ENCODE peak calls at places on chromosomes 13 and 19, in eight cellular contexts. Z is breast epithelium, K is ovary, W is testis, P is adrenal gland, H is IMR-90, T is GM12878, X is right lobe of liver. V is an unnamed sample. For H3K4me1, the result is how much of the 10 kb centered on the place peaks cover.

GRCh38 chr13:104847863-104848262 is 1687.6 kb downstream of the EFNB2 start:
- DNase-seq in Z (no peak), K (no peak), T (no peak), P (no peak), X (no peak), H (no peak), W (no peak), V (no peak)

GRCh38 chr13:67152123-67152522 is 78.0 kb downstream of the PCDH9 start:
- DNase-seq in T (no peak), X (no peak), W (no peak), H (no peak), Z (no peak), K (no peak), P (no peak), V (no peak)

GRCh38 chr13:41398494-41399190 is 58.7 kb upstream of the RGCC start:
- DNase-seq in H (no peak), T (no peak), W (no peak), K (no peak), X (no peak), P (no peak), Z (no peak), V (no peak)

GRCh38 chr19:48711106-48711662 is 8.3 kb downstream of the MAMSTR start:
- DNase-seq in Z (no peak), T (no peak), X (no peak), P (no peak), H (no peak), W (no peak), K (no peak), V (no peak)

GRCh38 chr13:20901668-20902437 is 693 bp downstream of the XPO4 start:
- DNase-seq in P (peak), K (peak), T (no peak), X (peak), Z (no peak), H (peak), W (peak), V (peak)

GRCh38 chr19:9966024-9966423 is 29.7 kb upstream of the OLFM2 start:
- DNase-seq in P (no peak), T (no peak), X (no peak), H (no peak), Z (no peak), K (no peak), W (no peak), V (no peak)

GRCh38 chr19:32387701-32388392 is 17.7 kb upstream of the DPY19L3 start:
- DNase-seq in W (no peak), P (no peak), K (no peak), T (no peak), X (no peak), H (peak), Z (no peak), V (no peak)

GRCh38 chr19:43784981-43785808 is 4.4 kb upstream of the KCNN4 start:
- DNase-seq in H (peak), K (no peak), T (no peak), W (peak), X (peak), Z (peak), P (peak), V (peak)

GRCh38 chr19:13983213-13983889 is 22.8 kb downstream of the RFX1 start:
- DNase-seq in T (no peak), P (no peak), H (no peak), W (no peak), Z (no peak), K (no peak), X (no peak), V (no peak)

GRCh38 chr19:53365899-53366493 is 491 bp downstream of the ZNF525 start:
- DNase-seq in W (no peak), X (no peak), Z (no peak), T (no peak), P (no peak), H (no peak), K (peak), V (no peak)

GRCh38 chr19:16210168-16210567 is 12.5 kb downstream of the AP1M1 start:
- DNase-seq in X (no peak), T (no peak), W (no peak), K (no peak), H (no peak), P (no peak), Z (no peak), V (no peak)

GRCh38 chr13:75812751-75813181 is 176.6 kb downstream of the LMO7 start:
- DNase-seq in Z (no peak), H (peak), K (no peak), P (peak), X (no peak), T (no peak), W (peak), V (no peak)

GRCh38 chr19:54469496-54469934 is 3.6 kb downstream of the CDC42EP5 start:
- DNase-seq in Z (no peak), H (no peak), X (no peak), K (peak), W (no peak), T (no peak), P (peak), V (no peak)

GRCh38 chr19:29514525-29515232 is 11.1 kb upstream of the VSTM2B start:
- DNase-seq in W (no peak), X (no peak), Z (no peak), T (no peak), H (no peak), K (no peak), P (no peak), V (no peak)

GRCh38 chr19:1275260-1275975 is at the start of gene FAM174C:
- DNase-seq in X (peak), K (peak), T (peak), H (peak), Z (peak), W (peak), P (peak), V (peak)

GRCh38 chr13:31793246-31793645 is 53.9 kb downstream of the RXFP2 start:
- DNase-seq in T (no peak), K (no peak), H (peak), X (no peak), P (no peak), W (no peak), Z (no peak), V (no peak)

GRCh38 chr13:40494513-40494912 is 171.9 kb downstream of the FOXO1 start:
- DNase-seq in H (no peak), K (no peak), Z (no peak), X (no peak), W (no peak), P (no peak), T (no peak), V (no peak)

GRCh38 chr19:33446918-33447293 is 73.4 kb downstream of the CEBPG start:
- DNase-seq in K (no peak), Z (no peak), P (no peak), X (peak), W (no peak), H (no peak), T (no peak), V (no peak)

GRCh38 chr19:31444931-31445330 is 95.7 kb upstream of the TSHZ3 start:
- DNase-seq in H (no peak), Z (no peak), P (no peak), X (no peak), T (no peak), K (no peak), W (no peak), V (no peak)

GRCh38 chr19:16207490-16208025 is 9.8 kb downstream of the AP1M1 start:
- DNase-seq in Z (no peak), X (no peak), P (no peak), K (no peak), W (no peak), T (no peak), H (no peak), V (no peak)

GRCh38 chr13:20127263-20127562 is 33.6 kb downstream of the GJA3 start:
- DNase-seq in X (no peak), K (no peak), H (no peak), W (no peak), P (no peak), Z (no peak), T (no peak), V (no peak)

GRCh38 chr19:50994129-50994528 is 7.3 kb downstream of the KLK8 start:
- DNase-seq in X (no peak), W (peak), H (no peak), T (peak), K (no peak), P (no peak), Z (no peak), V (no peak)

GRCh38 chr19:43809762-43810696 is 7.8 kb upstream of the LYPD5 start:
- DNase-seq in H (peak), W (no peak), P (no peak), Z (no peak), X (no peak), K (no peak), T (peak), V (no peak)

GRCh38 chr13:34863360-34864135 is 78.5 kb upstream of the NBEA start:
- DNase-seq in W (no peak), X (no peak), P (no peak), T (no peak), K (no peak), Z (no peak), H (peak), V (no peak)

GRCh38 chr13:93758575-93758974 is 532.0 kb downstream of the GPC6 start:
- DNase-seq in K (no peak), Z (no peak), H (peak), T (no peak), W (no peak), X (no peak), P (no peak), V (no peak)

GRCh38 chr13:73519720-73520119 is 460.9 kb downstream of the KLF5 start:
- DNase-seq in X (no peak), W (no peak), K (no peak), Z (no peak), H (no peak), T (no peak), P (no peak), V (no peak)

GRCh38 chr13:92175330-92175729 is 776.9 kb downstream of the GPC5 start:
- DNase-seq in T (no peak), K (no peak), W (peak), X (no peak), P (no peak), H (peak), Z (no peak), V (no peak)

GRCh38 chr19:18657590-18658365 is 20.9 kb downstream of the KLHL26 start:
- DNase-seq in P (peak), W (peak), X (no peak), K (peak), T (no peak), Z (no peak), H (peak), V (peak)

GRCh38 chr19:17953869-17954268 is 13.0 kb upstream of the KCNN1 start:
- DNase-seq in P (no peak), W (no peak), H (no peak), X (no peak), T (no peak), K (no peak), Z (no peak), V (no peak)

GRCh38 chr13:63139277-63139676 is 1723.6 kb upstream of the PCDH20 start:
- DNase-seq in T (no peak), H (no peak), W (no peak), X (no peak), Z (no peak), P (no peak), K (no peak), V (no peak)

GRCh38 chr19:1618157-1619093 is 13.2 kb upstream of the UQCR11 start:
- DNase-seq in X (no peak), P (no peak), K (no peak), Z (no peak), T (no peak), H (no peak), W (peak), V (no peak)

DNA sequence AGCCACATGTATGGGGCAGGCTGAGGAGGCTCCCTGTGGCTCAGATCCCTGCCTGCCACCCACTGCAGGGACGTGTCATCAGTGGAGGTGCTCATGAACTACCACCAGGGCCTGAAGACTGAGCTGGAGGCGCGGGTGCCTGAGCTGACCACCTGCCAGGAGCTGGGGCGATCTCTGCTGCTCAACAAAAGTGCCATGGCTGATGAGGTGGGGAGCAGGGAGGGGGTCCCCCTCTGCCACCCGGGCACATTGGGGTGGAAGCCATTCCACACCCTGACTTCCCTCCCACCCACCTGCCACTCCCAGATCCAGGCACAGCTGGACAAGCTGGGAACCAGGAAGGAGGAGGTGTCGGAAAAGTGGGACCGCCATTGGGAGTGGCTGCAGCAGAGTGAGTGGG is 11.3 kb upstream of the SHKBP1 start:
- DNase-seq in H (no peak), T (no peak), W (no peak), K (no peak), P (no peak), Z (no peak), X (no peak), V (no peak)
- TF ChIP-seq CTCF in H (no peak), T (no peak), W (no peak), K (no peak), P (no peak), Z (no peak), X (no peak), V (no peak)

GRCh38 chr19:41325947-41326706 is 16.2 kb downstream of the CCDC97 start:
- DNase-seq in P (no peak), K (peak), H (peak), X (no peak), W (no peak), Z (no peak), T (no peak), V (no peak)
- TF ChIP-seq POLR2A in P (peak), K (no peak), H (no peak), X (no peak), W (no peak), Z (no peak), T (peak), V (no peak)

GRCh38 chr19:2780284-2780683 is 2.8 kb downstream of the SGTA start:
- DNase-seq in K (no peak), T (no peak), X (no peak), Z (no peak), H (no peak), W (no peak), P (no peak), V (no peak)
- H3K4me1 ChIP-seq in K (under half), T (under half), X (under half), Z (under half), H (under half), W (under half), P (under half), V (half or more)

DNA sequence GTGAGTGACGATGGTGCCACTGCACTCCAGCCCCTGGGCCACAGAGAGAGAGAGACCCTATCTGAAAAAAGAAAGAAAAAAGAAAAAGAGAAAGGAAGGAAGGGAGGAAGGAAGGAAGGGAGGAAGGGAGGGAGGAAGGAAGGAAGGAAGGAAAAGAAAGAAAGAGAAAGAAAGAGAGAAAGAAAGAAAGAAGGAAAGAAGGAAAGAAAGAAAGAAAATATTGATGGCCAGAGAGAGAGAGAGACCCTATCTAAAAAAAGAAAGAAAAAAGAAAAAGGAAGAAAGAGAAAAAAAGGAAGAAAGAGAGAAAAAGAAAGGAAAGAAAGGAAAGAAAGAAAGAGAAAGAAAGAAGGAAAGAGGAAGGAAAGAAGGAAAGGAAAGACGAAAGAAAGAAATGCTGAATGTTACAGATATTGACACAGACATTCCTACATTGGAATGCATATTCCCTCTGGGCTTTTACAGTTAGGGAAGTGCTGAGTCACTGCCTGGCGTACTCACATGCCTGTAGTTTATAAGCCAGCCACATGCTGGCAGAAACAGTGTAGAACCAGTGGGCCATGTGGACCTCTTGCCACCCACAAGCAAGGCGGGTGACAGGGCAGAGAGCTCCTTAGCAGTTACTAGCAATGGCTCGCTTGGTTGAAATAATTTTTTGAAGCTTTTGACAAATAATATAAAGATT is 34.6 kb upstream of the SLC46A3 start:
- DNase-seq in X (peak), K (no peak), T (no peak), Z (peak), W (peak), H (peak), P (peak), V (no peak)
- TF ChIP-seq CTCF in X (no peak), K (no peak), T (no peak), Z (no peak), W (no peak), H (peak), P (peak), V (no peak)

GRCh38 chr19:4791183-4792018 is at the start of gene FEM1A:
- DNase-seq in T (peak), P (peak), W (peak), H (peak), X (peak), Z (peak), K (peak), V (peak)
- TF ChIP-seq POLR2A in T (peak), P (peak), W (no peak), H (peak), X (peak), Z (peak), K (peak), V (peak)

V was measured in gastrocnemius medialis.